ENCODE peak calls at places on chromosome 19, in eight cellular contexts. T is cardiac muscle cell, P is breast epithelium, D is psoas muscle, C is testis, W is transverse colon, Z is PC-9, H is tibial artery. O is an unnamed sample.

GRCh38 chr19:55118401-55118991 is 1.1 kb upstream of the PPP1R12C start:
- DNase-seq in T (peak; percentile 19), P (no peak), D (peak; percentile 74), C (peak; percentile 83), W (peak; percentile 35), Z (no peak), H (peak; percentile 43), O (no peak)

GRCh38 chr19:6587998-6588507 is 2.9 kb downstream of the CD70 start:
- DNase-seq in T (no peak), P (no peak), D (no peak), C (no peak), W (no peak), Z (no peak), H (no peak), O (no peak)

GRCh38 chr19:1172353-1173159 is 1.5 kb downstream of the SBNO2 start:
- DNase-seq in T (no peak), P (peak; percentile 81), D (peak; percentile 85), C (peak; percentile 77), W (peak; percentile 76), Z (peak; percentile 42), H (peak; percentile 80), O (peak; percentile 42)

GRCh38 chr19:5605362-5605761 is 17.2 kb downstream of the SAFB2 start:
- DNase-seq in T (no peak), P (no peak), D (no peak), C (no peak), W (no peak), Z (no peak), H (no peak), O (no peak)

GRCh38 chr19:16106121-16106520 is 5.6 kb upstream of the RAB8A start:
- DNase-seq in T (no peak), P (no peak), D (no peak), C (no peak), W (peak; percentile 41), Z (no peak), H (no peak), O (no peak)

GRCh38 chr19:52535831-52536800 is 8.6 kb downstream of the ZNF808 start:
- DNase-seq in T (peak; percentile 93), P (peak; percentile 78), D (peak; percentile 93), C (peak; percentile 94), W (peak; percentile 82), Z (no peak), H (peak; percentile 91), O (peak; percentile 93)

GRCh38 chr19:54414156-54414555 is 1.1 kb upstream of the TTYH1 start:
- DNase-seq in T (no peak), P (no peak), D (no peak), C (no peak), W (no peak), Z (no peak), H (no peak), O (no peak)

GRCh38 chr19:13441810-13442512 is 64.3 kb downstream of the CACNA1A start:
- DNase-seq in T (peak; percentile 90), P (no peak), D (no peak), C (peak; percentile 57), W (peak; percentile 20), Z (peak; percentile 43), H (no peak), O (no peak)

GRCh38 chr19:13026478-13026999 is 31.3 kb downstream of the NFIX start:
- DNase-seq in T (no peak), P (no peak), D (no peak), C (no peak), W (peak; percentile 66), Z (no peak), H (no peak), O (no peak)

GRCh38 chr19:13937479-13938360 is 497 bp downstream of the PODNL1 start:
- DNase-seq in T (no peak), P (no peak), D (no peak), C (no peak), W (no peak), Z (no peak), H (no peak), O (peak; percentile 28)

GRCh38 chr19:46442808-46443450 is 14.2 kb upstream of the PNMA8C start:
- DNase-seq in T (no peak), P (no peak), D (no peak), C (peak; percentile 70), W (no peak), Z (peak; percentile 72), H (no peak), O (no peak)

GRCh38 chr19:52492201-52492960 is 35.1 kb upstream of the ZNF808 start:
- DNase-seq in T (peak; percentile 82), P (no peak), D (no peak), C (peak; percentile 72), W (no peak), Z (no peak), H (no peak), O (no peak)

GRCh38 chr19:22945560-22945959 is 57.4 kb downstream of the ZNF728 start:
- DNase-seq in T (peak; percentile 11), P (no peak), D (no peak), C (peak; percentile 21), W (no peak), Z (no peak), H (no peak), O (no peak)

GRCh38 chr19:38057954-38058690 is 151.1 kb downstream of the SIPA1L3 start:
- DNase-seq in T (no peak), P (peak; percentile 46), D (no peak), C (no peak), W (peak; percentile 64), Z (peak; percentile 93), H (no peak), O (peak; percentile 85)

GRCh38 chr19:43960411-43960810 is 9.4 kb downstream of the ZNF221 start:
- DNase-seq in T (no peak), P (no peak), D (no peak), C (no peak), W (no peak), Z (no peak), H (no peak), O (no peak)

DNA sequence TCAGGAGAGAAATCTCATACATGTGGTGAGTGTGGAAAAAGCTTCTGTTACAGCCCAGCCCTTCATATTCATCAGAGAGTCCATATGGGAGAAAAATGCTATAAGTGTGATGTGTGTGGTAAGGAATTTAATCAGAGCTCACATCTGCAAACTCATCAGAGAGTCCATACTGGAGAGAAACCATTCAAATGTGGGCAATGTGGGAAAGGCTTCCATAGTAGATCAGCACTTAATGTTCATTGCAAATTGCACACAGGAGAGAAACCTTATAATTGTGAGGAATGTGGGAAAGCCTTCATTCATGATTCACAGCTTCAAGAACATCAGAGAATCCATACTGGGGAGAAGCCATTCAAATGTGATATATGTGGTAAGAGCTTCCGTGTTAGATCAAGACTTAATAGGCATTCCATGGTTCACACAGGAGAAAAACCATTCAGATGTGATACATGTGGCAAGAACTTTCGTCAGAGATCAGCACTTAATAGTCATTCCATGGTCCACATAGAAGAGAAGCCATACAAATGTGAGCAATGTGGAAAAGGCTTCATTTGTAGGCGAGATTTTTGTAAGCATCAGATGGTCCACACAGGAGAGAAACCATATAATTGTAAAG is 15.2 kb downstream of the ZNF221 start:
- DNase-seq in T (no peak), P (no peak), D (no peak), C (no peak), W (no peak), Z (no peak), H (no peak), O (no peak)
- H3K36me3 ChIP-seq in T (peaks cover 31% of the 10 kb centered on the region), P (peaks cover 41% of the 10 kb centered on the region), D (peaks cover 38% of the 10 kb centered on the region), C (no peaks in the 10 kb centered on the region), W (peaks cover 68% of the 10 kb centered on the region), Z (peaks cover 12% of the 10 kb centered on the region), H (peaks cover 100% of the 10 kb centered on the region), O (peaks cover 81% of the 10 kb centered on the region)

DNA sequence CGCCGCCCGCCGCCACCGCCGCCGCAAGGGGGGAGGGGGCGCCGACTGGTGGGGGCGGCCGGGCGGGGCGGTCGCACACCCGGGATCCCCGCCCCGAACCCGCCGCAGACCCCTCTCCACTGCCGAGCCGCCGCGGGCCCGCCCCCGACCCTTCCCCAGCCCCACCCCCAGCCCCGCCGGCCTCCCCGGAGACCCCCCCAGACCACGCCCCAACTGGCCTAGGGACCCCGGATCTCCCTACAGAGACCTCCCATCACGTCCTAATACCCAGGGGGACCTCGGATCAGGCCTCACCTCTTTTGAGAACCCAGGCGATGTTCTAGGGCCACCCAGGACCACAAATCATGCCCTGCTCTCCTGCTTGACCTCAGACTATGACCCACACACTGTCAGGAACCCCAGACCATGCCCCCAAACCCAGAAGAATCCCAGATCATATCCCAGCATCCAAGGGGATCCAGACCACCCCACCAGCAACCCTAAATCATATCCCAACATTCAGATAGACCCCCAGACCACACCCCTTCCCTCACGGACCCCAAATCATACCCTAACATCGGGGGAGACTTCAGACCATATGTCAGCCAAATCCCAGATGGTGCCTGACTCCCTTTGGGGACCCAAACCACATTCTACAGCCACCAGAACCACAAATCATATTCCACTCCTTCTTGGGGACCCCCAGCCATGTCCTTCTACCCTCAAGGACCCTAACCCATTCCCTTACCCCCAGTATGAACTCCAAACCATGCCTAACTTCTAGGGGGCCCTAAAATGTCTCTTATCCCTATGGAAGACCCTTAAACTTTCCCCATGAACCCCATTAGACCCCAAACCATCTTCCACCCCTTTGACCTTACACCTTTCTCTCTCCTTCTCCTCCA is 527 bp upstream of the LRFN1 start:
- DNase-seq in T (no peak), P (no peak), D (no peak), C (no peak), W (no peak), Z (no peak), H (no peak), O (peak; percentile 52)
- H3K4me3 ChIP-seq in T (peak overlapping the region; percentile 15), P (peak overlapping the region; percentile 64), D (peak overlapping the region; percentile 41), C (peak overlapping the region; percentile 45), W (peak overlapping the region; percentile 57), Z (no peak overlapping the region), H (peak overlapping the region; percentile 31), O (peak overlapping the region; percentile 14)

GRCh38 chr19:17380426-17381138 is 3.4 kb upstream of the PLVAP start:
- DNase-seq in T (no peak), P (no peak), D (no peak), C (no peak), W (no peak), Z (no peak), H (no peak), O (no peak)

GRCh38 chr19:17376935-17377600 is at the start of gene PLVAP:
- DNase-seq in T (no peak), P (no peak), D (no peak), C (no peak), W (no peak), Z (no peak), H (no peak), O (no peak)

GRCh38 chr19:17379221-17379631 is 2.1 kb upstream of the PLVAP start:
- DNase-seq in T (peak; percentile 49), P (no peak), D (no peak), C (no peak), W (no peak), Z (no peak), H (no peak), O (no peak)
- H3K27ac ChIP-seq in T (peak overlapping the region; percentile 12), P (no peak overlapping the region), D (peak overlapping the region; percentile 30), C (no peak overlapping the region), W (no peak overlapping the region), Z (no peak overlapping the region), H (no peak overlapping the region), O (no peak overlapping the region)

DNA sequence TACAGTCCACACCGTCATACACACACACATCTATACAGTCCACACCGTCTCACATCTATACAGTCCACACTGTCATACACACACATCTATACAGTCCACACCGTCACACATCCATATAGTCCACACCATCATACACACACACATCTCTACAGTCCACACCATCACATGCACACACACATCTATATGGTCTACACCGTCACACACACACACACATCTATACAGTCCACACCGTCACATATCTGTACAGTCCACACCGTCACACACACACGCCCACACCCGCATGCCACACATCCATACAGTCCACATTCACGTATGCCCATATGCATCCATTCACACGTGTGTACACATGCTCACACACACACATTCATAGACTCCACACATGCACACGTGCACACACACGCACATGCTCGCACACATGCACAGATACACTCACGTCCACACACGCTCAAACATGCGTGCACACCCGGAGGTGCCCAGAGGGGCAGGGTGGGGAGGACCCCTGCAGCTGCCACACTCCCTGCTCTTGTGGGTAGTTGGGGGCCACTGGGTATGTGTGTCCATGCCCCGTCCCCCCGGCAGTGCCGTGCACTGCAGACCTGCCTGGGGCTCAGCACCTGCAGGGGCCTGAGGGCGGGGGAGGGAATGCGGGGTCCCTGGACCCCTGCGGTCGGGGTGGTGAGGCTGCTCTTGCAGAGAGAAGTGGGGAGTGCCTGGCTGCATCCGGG is 29.2 kb downstream of the PIAS4 start:
- DNase-seq in T (no peak), P (no peak), D (no peak), C (no peak), W (no peak), Z (no peak), H (no peak), O (no peak)
- H3K36me3 ChIP-seq in T (peaks cover 21% of the 10 kb centered on the region), P (peaks cover 12% of the 10 kb centered on the region), D (peaks cover 62% of the 10 kb centered on the region), C (no peaks in the 10 kb centered on the region), W (peaks cover 14% of the 10 kb centered on the region), Z (no peaks in the 10 kb centered on the region), H (peaks cover 30% of the 10 kb centered on the region), O (peaks cover 48% of the 10 kb centered on the region)

O was measured in WERI-Rb-1.